ENCODE peak calls at places on chromosome 11, in eight cellular contexts. H, J, T, E, M, Q, K and W are unnamed samples.

GRCh38 chr11:108873938-108874337 is 209.1 kb downstream of the DDX10 start:
- DNase-seq in T (no peak), Q (no peak), M (no peak), J (no peak), H (no peak), E (no peak), K (no peak), W (no peak)

GRCh38 chr11:97962758-97963157 is 1058.0 kb upstream of the CNTN5 start:
- DNase-seq in H (no peak), T (no peak), J (no peak), K (no peak), Q (no peak), M (no peak), E (no peak), W (no peak)

GRCh38 chr11:12842933-12843636 is 166.0 kb upstream of the RASSF10 start:
- DNase-seq in K (no peak), H (peak; percentile 34), Q (no peak), J (no peak), M (no peak), E (no peak), T (no peak), W (no peak)

GRCh38 chr11:11580831-11581492 is 40.8 kb downstream of the GALNT18 start:
- DNase-seq in T (no peak), E (no peak), M (no peak), K (no peak), H (no peak), J (no peak), Q (peak; percentile 5), W (no peak)

GRCh38 chr11:105357764-105358163 is 218.2 kb upstream of the CARD18 start:
- DNase-seq in Q (no peak), K (no peak), E (no peak), T (no peak), H (no peak), M (no peak), J (no peak), W (no peak)

GRCh38 chr11:66691311-66691980 is 13.8 kb upstream of the RBM4B start:
- DNase-seq in K (no peak), E (no peak), Q (no peak), M (peak; percentile 71), T (no peak), J (no peak), H (no peak), W (no peak)

GRCh38 chr11:120817131-120817530 is 206.8 kb upstream of the TBCEL start:
- DNase-seq in M (no peak), T (no peak), Q (no peak), E (no peak), J (no peak), H (no peak), K (no peak), W (no peak)

GRCh38 chr11:62146476-62147200 is 22.8 kb downstream of the INCENP start:
- DNase-seq in M (peak; percentile 65), J (no peak), H (no peak), E (no peak), K (no peak), T (no peak), Q (peak; percentile 17), W (no peak)

GRCh38 chr11:73402834-73403185 is 26.6 kb downstream of the RELT start:
- DNase-seq in H (no peak), E (no peak), J (peak; percentile 45), T (no peak), K (no peak), M (no peak), Q (no peak), W (no peak)

GRCh38 chr11:70699294-70700221 is 301.2 kb downstream of the CTTN start:
- DNase-seq in H (no peak), T (no peak), M (no peak), K (no peak), J (peak; percentile 79), E (no peak), Q (peak; percentile 80), W (no peak)

GRCh38 chr11:77381749-77382693 is 80.5 kb upstream of the GDPD4 start:
- DNase-seq in J (no peak), E (no peak), H (no peak), Q (no peak), K (no peak), M (no peak), T (no peak), W (no peak)

GRCh38 chr11:68446046-68446725 is 14.4 kb upstream of the PPP6R3 start:
- DNase-seq in K (no peak), M (no peak), H (no peak), Q (no peak), E (no peak), T (no peak), J (no peak), W (no peak)

GRCh38 chr11:126197277-126197939 is 14.0 kb downstream of the RPUSD4 start:
- DNase-seq in E (no peak), M (no peak), Q (no peak), H (no peak), T (no peak), K (no peak), J (peak; percentile 21), W (no peak)

GRCh38 chr11:125202977-125203376 is 38.4 kb downstream of the PKNOX2 start:
- DNase-seq in T (no peak), K (no peak), J (no peak), Q (no peak), E (no peak), H (no peak), M (no peak), W (no peak)

GRCh38 chr11:61028135-61028729 is 56.8 kb downstream of the CD6 start:
- DNase-seq in M (peak; percentile 47), T (no peak), E (peak; percentile 83), J (no peak), K (peak; percentile 66), Q (no peak), H (no peak), W (no peak)

GRCh38 chr11:79466411-79466810 is 25.6 kb upstream of the TENM4 start:
- DNase-seq in J (no peak), E (no peak), T (no peak), Q (no peak), H (no peak), K (no peak), M (no peak), W (no peak)

GRCh38 chr11:111735262-111736116 is 30.7 kb downstream of the PPP2R1B start:
- DNase-seq in H (peak; percentile 84), Q (no peak), M (peak; percentile 91), K (no peak), T (no peak), E (no peak), J (peak; percentile 65), W (peak; percentile 81)

GRCh38 chr11:45108070-45109064 is 38.1 kb upstream of the PRDM11 start:
- DNase-seq in J (no peak), H (peak; percentile 33), T (no peak), E (no peak), Q (no peak), K (no peak), M (no peak), W (no peak)

GRCh38 chr11:824292-824880 is 3.3 kb upstream of the CRACR2B start:
- DNase-seq in T (no peak), Q (no peak), E (no peak), J (no peak), H (no peak), K (no peak), M (no peak), W (no peak)

DNA sequence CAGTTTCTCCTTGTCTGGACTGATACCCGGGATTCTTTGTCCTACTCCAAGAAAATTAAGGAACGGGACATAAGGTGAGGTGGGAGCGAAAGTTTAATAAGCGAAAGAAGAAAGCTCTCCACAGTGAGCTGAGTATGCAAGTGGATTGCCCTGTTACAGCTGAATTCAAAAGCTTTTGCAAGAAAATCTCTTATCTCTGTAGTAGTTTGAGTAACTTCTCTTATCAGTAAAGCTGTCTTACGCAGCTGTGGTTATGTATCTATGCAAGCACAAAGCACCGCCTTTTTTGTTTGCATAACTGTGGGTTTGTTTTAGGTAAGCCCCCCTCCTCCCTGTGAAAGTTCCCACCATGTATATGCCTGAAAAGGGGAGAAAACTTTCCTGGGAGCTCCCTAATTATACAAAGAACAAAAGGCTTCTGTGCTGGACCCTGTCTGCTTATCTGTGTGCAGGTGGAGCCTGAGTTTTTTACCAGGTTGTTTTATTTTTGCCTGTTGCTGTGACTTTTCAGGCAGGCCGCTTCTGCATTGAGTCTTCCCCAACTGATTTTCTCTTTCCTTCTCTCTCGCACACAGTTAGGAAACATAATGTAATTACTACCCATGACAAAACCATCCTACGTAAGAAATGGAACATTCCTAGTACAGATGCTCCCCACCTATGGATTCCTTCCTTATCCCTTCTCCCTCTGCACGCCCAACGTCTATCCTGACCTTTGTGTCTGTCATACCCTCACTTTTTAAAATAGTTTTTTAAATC is 826 bp upstream of the PLAAT5 start:
- DNase-seq in H (no peak), Q (no peak), E (peak; percentile 46), T (no peak), K (no peak), J (peak; percentile 68), M (no peak), W (no peak)
- H3K27ac ChIP-seq in H (no peak overlapping the region), Q (no peak overlapping the region), E (no peak overlapping the region), T (no peak overlapping the region), K (no peak overlapping the region), J (peak overlapping the region; percentile 93), M (no peak overlapping the region), W (no peak overlapping the region)

GRCh38 chr11:22084564-22084963 is 108.3 kb upstream of the ANO5 start:
- DNase-seq in K (no peak), J (no peak), H (no peak), Q (no peak), E (no peak), T (no peak), M (no peak), W (no peak)
- H3K27ac ChIP-seq in K (no peak overlapping the region), J (no peak overlapping the region), H (no peak overlapping the region), Q (no peak overlapping the region), E (no peak overlapping the region), T (no peak overlapping the region), M (no peak overlapping the region), W (no peak overlapping the region)

DNA sequence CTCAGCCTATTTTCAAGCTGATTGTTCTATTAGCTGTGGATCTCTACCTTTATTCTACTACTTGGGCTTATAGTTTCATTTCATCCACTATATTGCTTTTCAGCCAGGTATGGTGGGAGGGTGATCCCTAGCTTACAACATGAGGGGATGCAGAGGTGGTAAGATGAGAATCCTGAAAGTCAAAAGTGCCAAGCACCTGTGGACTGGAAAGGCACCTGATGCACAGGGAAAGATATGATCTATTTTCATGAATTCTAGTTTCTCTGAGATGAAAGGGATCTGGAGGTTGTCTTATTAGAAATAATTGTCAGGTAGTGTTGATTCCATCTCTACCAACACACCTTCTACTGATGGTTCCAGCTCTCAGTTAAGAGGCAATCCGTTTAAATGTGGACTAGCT is 21.6 kb upstream of the IL18BP start:
- DNase-seq in J (no peak), H (no peak), Q (no peak), T (no peak), K (no peak), M (no peak), E (no peak), W (no peak)
- H3K27ac ChIP-seq in J (no peak overlapping the region), H (no peak overlapping the region), Q (no peak overlapping the region), T (no peak overlapping the region), K (no peak overlapping the region), M (no peak overlapping the region), E (no peak overlapping the region), W (no peak overlapping the region)

GRCh38 chr11:90288207-90288821 is 65.5 kb upstream of the CHORDC1 start:
- DNase-seq in T (no peak), K (no peak), E (no peak), H (no peak), Q (no peak), J (peak; percentile 46), M (no peak), W (no peak)

DNA sequence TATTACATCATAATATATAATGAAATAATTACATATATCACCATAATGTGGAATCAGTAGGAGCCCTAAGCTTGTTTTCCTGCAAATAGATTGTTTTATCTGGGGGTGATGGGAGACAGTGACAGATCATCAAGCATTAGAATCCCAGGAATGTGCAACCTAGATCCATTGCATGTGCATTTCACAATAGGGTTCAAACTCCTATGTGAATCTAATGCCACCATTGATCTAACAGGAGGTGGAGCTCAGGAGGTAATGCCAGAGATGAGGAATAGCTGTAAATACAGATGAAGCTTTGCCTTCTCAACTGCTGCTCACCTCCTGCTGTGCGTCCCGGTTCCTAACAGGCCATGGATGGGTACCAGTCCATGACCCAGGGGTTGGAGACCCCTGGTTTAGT is 63.8 kb upstream of the CHORDC1 start:
- DNase-seq in J (peak; percentile 18), Q (no peak), E (no peak), H (no peak), M (no peak), K (no peak), T (no peak), W (no peak)
- H3K27ac ChIP-seq in J (no peak overlapping the region), Q (no peak overlapping the region), E (no peak overlapping the region), H (no peak overlapping the region), M (no peak overlapping the region), K (no peak overlapping the region), T (no peak overlapping the region), W (no peak overlapping the region)